ENCODE peak calls at places on chromosomes 3 and 15, in five cellular contexts. Q is GM23338, C is HCT116, R is SK-N-SH, A is sigmoid colon. E is an unnamed sample.

GRCh38 chr3:183766745-183767606 is 58.4 kb downstream of the MAP6D1 start:
- DNase-seq in Q (peak; percentile 88), C (peak; percentile 53), R (peak; percentile 75), A (peak; percentile 78), E (no peak)

GRCh38 chr3:142586803-142587406 is 8.4 kb upstream of the ATR start:
- DNase-seq in Q (peak; percentile 92), C (peak; percentile 80), R (peak; percentile 64), A (no peak), E (no peak)

GRCh38 chr15:62068071-62068786 is 1.5 kb downstream of the C2CD4A start:
- DNase-seq in Q (peak; percentile 68), C (no peak), R (peak; percentile 78), A (peak; percentile 66), E (no peak)

GRCh38 chr3:161349529-161350278 is 21.6 kb downstream of the SPTSSB start:
- DNase-seq in Q (peak; percentile 33), C (peak; percentile 90), R (no peak), A (no peak), E (no peak)

GRCh38 chr3:191366675-191367074 is 36.3 kb upstream of the UTS2B start:
- DNase-seq in Q (no peak), C (no peak), R (no peak), A (no peak), E (no peak)

GRCh38 chr15:43526261-43526930 is 9.0 kb downstream of the MAP1A start:
- DNase-seq in Q (no peak), C (no peak), R (no peak), A (no peak), E (no peak)

GRCh38 chr3:13792512-13793347 is 87.1 kb downstream of the WNT7A start:
- DNase-seq in Q (peak; percentile 32), C (no peak), R (peak; percentile 46), A (no peak), E (no peak)

GRCh38 chr15:43922021-43922420 is 95.2 kb downstream of the WDR76 start:
- DNase-seq in Q (no peak), C (no peak), R (no peak), A (no peak), E (no peak)

GRCh38 chr15:66780973-66781718 is 79.1 kb downstream of the SMAD6 start:
- DNase-seq in Q (no peak), C (no peak), R (no peak), A (peak; percentile 48), E (no peak)

GRCh38 chr15:64460737-64461576 is 579 bp downstream of the ZNF609 start:
- DNase-seq in Q (peak; percentile 65), C (peak; percentile 35), R (peak; percentile 65), A (peak; percentile 72), E (no peak)

GRCh38 chr3:124635169-124635539 is 95.1 kb upstream of the UMPS start:
- DNase-seq in Q (no peak), C (no peak), R (no peak), A (no peak), E (no peak)

GRCh38 chr15:82114660-82115059 is 68.8 kb upstream of the MEX3B start:
- DNase-seq in Q (no peak), C (no peak), R (no peak), A (no peak), E (no peak)

GRCh38 chr3:19396726-19397125 is 248.4 kb downstream of the KCNH8 start:
- DNase-seq in Q (no peak), C (no peak), R (no peak), A (no peak), E (no peak)

GRCh38 chr3:24475945-24476344 is 18.7 kb downstream of the THRB start:
- DNase-seq in Q (peak; percentile 27), C (no peak), R (no peak), A (no peak), E (no peak)
- TF ChIP-seq POLR2AphosphoS5 in Q (no peak), C (no peak), R (no peak), A (no peak), E (no peak)

DNA sequence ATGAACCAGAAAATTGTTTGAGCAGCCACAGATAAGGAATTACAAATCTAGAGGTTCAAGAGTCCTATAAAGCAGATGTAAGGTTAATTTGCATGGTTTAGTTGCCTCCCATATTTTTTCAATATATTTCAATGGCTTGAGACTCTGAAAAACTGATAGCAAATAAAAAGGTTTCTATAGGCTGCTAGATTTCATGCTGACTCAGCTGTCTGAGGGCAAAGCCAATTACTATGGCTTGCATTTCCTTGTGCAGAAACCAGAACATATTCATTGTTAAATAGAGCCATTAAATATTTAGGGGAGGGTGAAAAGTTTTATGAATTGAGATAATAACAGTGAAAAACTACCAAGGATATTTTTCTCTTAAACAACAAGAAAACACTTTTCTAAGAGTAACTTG is 278.1 kb upstream of the CADM2 start:
- DNase-seq in Q (no peak), C (no peak), R (no peak), A (no peak), E (no peak)
- H3K36me3 ChIP-seq in Q (no peaks in the 10 kb centered on the region), C (no peaks in the 10 kb centered on the region), R (no peaks in the 10 kb centered on the region), A (no peaks in the 10 kb centered on the region), E (no peaks in the 10 kb centered on the region)

DNA sequence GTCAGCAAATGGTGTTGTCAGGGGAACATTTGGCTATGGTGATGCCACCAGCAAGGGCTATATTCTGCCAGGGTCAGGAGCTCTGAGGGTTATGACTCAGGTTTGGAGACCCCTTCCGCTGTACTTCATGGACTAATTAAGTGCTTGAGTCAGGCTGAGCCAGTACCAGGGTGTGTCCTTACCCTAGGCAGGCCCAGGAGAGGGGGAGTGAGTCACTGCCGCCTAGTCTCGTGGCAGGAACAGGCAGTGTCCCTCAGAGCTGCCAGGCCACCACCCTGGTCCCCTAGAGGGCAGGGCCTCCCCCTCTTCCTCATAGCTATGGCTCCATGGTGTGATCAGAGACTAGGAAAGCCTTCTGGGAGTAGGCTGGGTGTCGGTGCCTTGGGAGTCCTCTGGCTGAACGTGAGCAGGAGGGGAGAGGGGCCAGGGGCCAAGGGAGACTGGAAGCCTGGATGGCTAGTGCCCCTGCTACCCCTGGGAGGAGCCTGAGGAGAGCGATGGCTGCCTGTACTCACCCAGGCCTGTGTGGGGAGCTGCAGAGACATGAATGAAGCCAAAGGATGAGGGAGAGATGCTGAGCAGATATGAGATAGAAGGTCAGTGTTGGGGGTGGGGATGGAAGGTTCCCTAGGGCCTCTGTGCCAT is 10.6 kb downstream of the MAPKAPK3 start:
- DNase-seq in Q (peak; percentile 83), C (peak; percentile 88), R (peak; percentile 49), A (no peak), E (no peak)
- TF ChIP-seq CTCF in Q (peak; percentile 82), C (peak; percentile 60), R (peak; percentile 56), A (no peak), E (no peak)

GRCh38 chr15:65767264-65767595 is 24.9 kb downstream of the DENND4A start:
- DNase-seq in Q (no peak), C (no peak), R (no peak), A (no peak), E (no peak)

GRCh38 chr15:65762914-65763787 is 28.9 kb downstream of the DENND4A start:
- DNase-seq in Q (no peak), C (no peak), R (no peak), A (no peak), E (no peak)

GRCh38 chr15:65769482-65769881 is 22.6 kb downstream of the DENND4A start:
- DNase-seq in Q (no peak), C (no peak), R (no peak), A (no peak), E (no peak)

GRCh38 chr15:65767895-65768294 is 24.2 kb downstream of the DENND4A start:
- DNase-seq in Q (no peak), C (no peak), R (no peak), A (no peak), E (no peak)

GRCh38 chr15:65766422-65767263 is 25.4 kb downstream of the DENND4A start:
- DNase-seq in Q (no peak), C (no peak), R (no peak), A (no peak), E (no peak)
- TF ChIP-seq POLR2AphosphoS5 in Q (no peak), C (no peak), R (no peak), A (no peak), E (no peak)

DNA sequence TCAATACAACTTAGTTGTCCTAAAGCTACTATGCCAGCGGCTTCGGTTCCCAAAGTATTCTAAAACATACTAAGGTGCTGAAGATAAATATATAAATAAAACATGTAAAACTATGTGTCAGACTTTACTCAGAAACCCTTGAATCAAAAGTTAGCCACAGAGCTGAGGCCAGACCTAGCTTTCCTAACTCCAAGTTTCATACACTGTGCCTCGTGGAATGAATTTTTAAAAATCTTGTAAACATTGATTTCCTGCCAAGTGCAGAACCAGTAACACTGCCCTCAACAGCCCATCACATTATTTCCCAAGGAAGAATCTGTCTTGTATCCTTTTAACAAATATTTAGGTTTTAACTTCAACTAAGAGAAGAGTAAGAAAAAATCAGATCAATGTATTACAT is 36.4 kb downstream of the TAMM41 start:
- DNase-seq in Q (no peak), C (no peak), R (no peak), A (no peak), E (no peak)
- H3K36me3 ChIP-seq in Q (peaks cover 4% of the 10 kb centered on the region), C (peaks cover 10% of the 10 kb centered on the region), R (peaks cover 56% of the 10 kb centered on the region), A (no peaks in the 10 kb centered on the region), E (peaks cover 25% of the 10 kb centered on the region)

GRCh38 chr15:48469271-48469670 is 138.0 kb downstream of the DUT start:
- DNase-seq in Q (no peak), C (no peak), R (no peak), A (no peak), E (no peak)

GRCh38 chr15:48469681-48470080 is 138.5 kb downstream of the DUT start:
- DNase-seq in Q (no peak), C (no peak), R (no peak), A (no peak), E (no peak)

GRCh38 chr15:48471073-48471472 is 139.8 kb downstream of the DUT start:
- DNase-seq in Q (no peak), C (no peak), R (no peak), A (no peak), E (no peak)

GRCh38 chr15:48467801-48468200 is 136.6 kb downstream of the DUT start:
- DNase-seq in Q (no peak), C (no peak), R (no peak), A (no peak), E (no peak)

GRCh38 chr15:48470096-48470495 is 138.9 kb downstream of the DUT start:
- DNase-seq in Q (no peak), C (no peak), R (no peak), A (no peak), E (no peak)
- TF ChIP-seq CTCF in Q (no peak), C (no peak), R (no peak), A (no peak), E (no peak)

E was measured in vagina.